ENCODE peak calls at places on chromosomes 3 and 15, in nine cellular contexts. One of them, this sample, is unnamed.
A peak's percentile ranks its signal among the peaks of the same experiment; 100 is the strongest.

GRCh38 chr3:188431553-188431952 is 277.6 kb downstream of the LPP start:
- DNase-seq in Panc1: no peak
- DNase-seq in suprapubic skin: no peak
- DNase-seq in foreskin fibroblast: peak; percentile 72
- DNase-seq in CD4-positive, alpha-beta T cell: no peak
- DNase-seq in WERI-Rb-1: no peak
- DNase-seq in SK-N-SH: no peak
- DNase-seq in cardiac muscle cell: no peak
- DNase-seq in fibroblast of pulmonary artery: peak; percentile 93
- DNase-seq in this sample: no peak

GRCh38 chr15:47360296-47360695 is 357.0 kb upstream of the SEMA6D start:
- DNase-seq in fibroblast of pulmonary artery: no peak
- DNase-seq in foreskin fibroblast: peak; percentile 66
- DNase-seq in CD4-positive, alpha-beta T cell: no peak
- DNase-seq in WERI-Rb-1: no peak
- DNase-seq in cardiac muscle cell: no peak
- DNase-seq in SK-N-SH: no peak
- DNase-seq in Panc1: no peak
- DNase-seq in suprapubic skin: no peak
- DNase-seq in this sample: no peak

GRCh38 chr15:92809880-92810361 is 90.2 kb upstream of the CHD2 start:
- DNase-seq in Panc1: no peak
- DNase-seq in fibroblast of pulmonary artery: peak; percentile 58
- DNase-seq in WERI-Rb-1: no peak
- DNase-seq in SK-N-SH: no peak
- DNase-seq in suprapubic skin: peak; percentile 77
- DNase-seq in foreskin fibroblast: peak; percentile 61
- DNase-seq in cardiac muscle cell: peak; percentile 69
- DNase-seq in CD4-positive, alpha-beta T cell: peak; percentile 28
- DNase-seq in this sample: no peak

GRCh38 chr3:66800941-66801545 is 197.1 kb upstream of the KBTBD8 start:
- DNase-seq in SK-N-SH: no peak
- DNase-seq in foreskin fibroblast: peak; percentile 42
- DNase-seq in fibroblast of pulmonary artery: no peak
- DNase-seq in cardiac muscle cell: no peak
- DNase-seq in suprapubic skin: no peak
- DNase-seq in CD4-positive, alpha-beta T cell: no peak
- DNase-seq in WERI-Rb-1: no peak
- DNase-seq in Panc1: no peak
- DNase-seq in this sample: no peak

GRCh38 chr15:60799885-60800728 is 321.2 kb upstream of the ICE2 start:
- DNase-seq in suprapubic skin: no peak
- DNase-seq in fibroblast of pulmonary artery: no peak
- DNase-seq in foreskin fibroblast: peak; percentile 54
- DNase-seq in SK-N-SH: peak; percentile 44
- DNase-seq in WERI-Rb-1: no peak
- DNase-seq in cardiac muscle cell: no peak
- DNase-seq in Panc1: no peak
- DNase-seq in CD4-positive, alpha-beta T cell: no peak
- DNase-seq in this sample: no peak

GRCh38 chr3:13879946-13880810 is at the start of gene WNT7A:
- DNase-seq in Panc1: no peak
- DNase-seq in SK-N-SH: peak; percentile 91
- DNase-seq in CD4-positive, alpha-beta T cell: peak; percentile 67
- DNase-seq in foreskin fibroblast: peak; percentile 20
- DNase-seq in fibroblast of pulmonary artery: no peak
- DNase-seq in WERI-Rb-1: peak; percentile 50
- DNase-seq in cardiac muscle cell: peak; percentile 74
- DNase-seq in suprapubic skin: peak; percentile 71
- DNase-seq in this sample: no peak

GRCh38 chr3:133445111-133445510 is 45.3 kb downstream of the BFSP2 start:
- DNase-seq in Panc1: no peak
- DNase-seq in CD4-positive, alpha-beta T cell: no peak
- DNase-seq in cardiac muscle cell: no peak
- DNase-seq in foreskin fibroblast: no peak
- DNase-seq in SK-N-SH: no peak
- DNase-seq in fibroblast of pulmonary artery: no peak
- DNase-seq in WERI-Rb-1: no peak
- DNase-seq in suprapubic skin: no peak
- DNase-seq in this sample: no peak

GRCh38 chr15:34214135-34214534 is 4.2 kb upstream of the KATNBL1 start:
- DNase-seq in SK-N-SH: no peak
- DNase-seq in cardiac muscle cell: no peak
- DNase-seq in CD4-positive, alpha-beta T cell: no peak
- DNase-seq in suprapubic skin: no peak
- DNase-seq in WERI-Rb-1: no peak
- DNase-seq in Panc1: no peak
- DNase-seq in fibroblast of pulmonary artery: no peak
- DNase-seq in foreskin fibroblast: no peak
- DNase-seq in this sample: no peak

GRCh38 chr3:156389151-156389760 is 165.7 kb downstream of the SSR3 start:
- DNase-seq in cardiac muscle cell: no peak
- DNase-seq in Panc1: no peak
- DNase-seq in suprapubic skin: no peak
- DNase-seq in WERI-Rb-1: no peak
- DNase-seq in SK-N-SH: no peak
- DNase-seq in CD4-positive, alpha-beta T cell: no peak
- DNase-seq in fibroblast of pulmonary artery: no peak
- DNase-seq in foreskin fibroblast: peak; percentile 53
- DNase-seq in this sample: no peak

GRCh38 chr15:74399511-74400312 is 32.3 kb upstream of the CYP11A1 start:
- DNase-seq in CD4-positive, alpha-beta T cell: peak; percentile 30
- DNase-seq in suprapubic skin: no peak
- DNase-seq in fibroblast of pulmonary artery: no peak
- DNase-seq in Panc1: no peak
- DNase-seq in cardiac muscle cell: no peak
- DNase-seq in WERI-Rb-1: no peak
- DNase-seq in SK-N-SH: no peak
- DNase-seq in foreskin fibroblast: peak; percentile 86
- DNase-seq in this sample: no peak

GRCh38 chr3:45962033-45962432 is 18.8 kb downstream of the CXCR6 start:
- DNase-seq in WERI-Rb-1: no peak
- DNase-seq in fibroblast of pulmonary artery: no peak
- DNase-seq in SK-N-SH: no peak
- DNase-seq in CD4-positive, alpha-beta T cell: no peak
- DNase-seq in cardiac muscle cell: no peak
- DNase-seq in foreskin fibroblast: no peak
- DNase-seq in suprapubic skin: no peak
- DNase-seq in Panc1: no peak
- DNase-seq in this sample: no peak

GRCh38 chr15:51368751-51369450 is 27.4 kb downstream of the GLDN start:
- DNase-seq in cardiac muscle cell: no peak
- DNase-seq in fibroblast of pulmonary artery: peak; percentile 35
- DNase-seq in suprapubic skin: no peak
- DNase-seq in CD4-positive, alpha-beta T cell: no peak
- DNase-seq in Panc1: peak; percentile 22
- DNase-seq in WERI-Rb-1: no peak
- DNase-seq in SK-N-SH: no peak
- DNase-seq in foreskin fibroblast: peak; percentile 87
- DNase-seq in this sample: peak; percentile 31

GRCh38 chr3:138314751-138315150 is 14.9 kb downstream of the NME9 start:
- DNase-seq in Panc1: no peak
- DNase-seq in fibroblast of pulmonary artery: peak; percentile 78
- DNase-seq in foreskin fibroblast: peak; percentile 23
- DNase-seq in cardiac muscle cell: no peak
- DNase-seq in SK-N-SH: no peak
- DNase-seq in suprapubic skin: no peak
- DNase-seq in WERI-Rb-1: no peak
- DNase-seq in CD4-positive, alpha-beta T cell: no peak
- DNase-seq in this sample: no peak

DNA sequence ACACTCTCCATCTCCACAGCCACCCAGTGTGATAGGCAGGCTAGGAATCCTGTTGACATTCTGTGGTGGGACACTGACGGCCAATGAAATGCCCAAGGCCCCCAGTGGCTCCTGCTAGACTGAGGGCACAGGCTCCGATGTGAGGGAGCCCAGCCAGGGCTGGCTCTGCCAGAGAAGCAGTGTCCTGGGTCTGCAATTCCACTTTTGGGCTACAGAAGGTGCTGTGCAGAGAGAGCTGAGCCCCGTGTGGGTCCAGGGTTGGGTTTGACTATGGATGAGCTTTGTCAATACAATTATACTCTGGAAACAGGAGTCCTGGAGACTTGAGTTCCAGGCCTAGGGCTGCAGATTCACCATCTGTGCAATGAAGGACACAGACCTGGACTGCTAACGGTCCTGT is 55.7 kb upstream of the TMEM115 start:
- DNase-seq in Panc1: no peak
- DNase-seq in SK-N-SH: no peak
- DNase-seq in fibroblast of pulmonary artery: no peak
- DNase-seq in WERI-Rb-1: no peak
- DNase-seq in suprapubic skin: no peak
- DNase-seq in cardiac muscle cell: no peak
- DNase-seq in CD4-positive, alpha-beta T cell: no peak
- DNase-seq in foreskin fibroblast: no peak
- DNase-seq in this sample: no peak
- TF ChIP-seq CTCF in Panc1: no peak
- TF ChIP-seq CTCF in SK-N-SH: no peak
- TF ChIP-seq CTCF in fibroblast of pulmonary artery: no peak
- TF ChIP-seq CTCF in WERI-Rb-1: peak; percentile 50
- TF ChIP-seq CTCF in suprapubic skin: no peak
- TF ChIP-seq CTCF in cardiac muscle cell: no peak
- TF ChIP-seq CTCF in CD4-positive, alpha-beta T cell: no peak
- TF ChIP-seq CTCF in foreskin fibroblast: no peak
- TF ChIP-seq CTCF in this sample: no peak

DNA sequence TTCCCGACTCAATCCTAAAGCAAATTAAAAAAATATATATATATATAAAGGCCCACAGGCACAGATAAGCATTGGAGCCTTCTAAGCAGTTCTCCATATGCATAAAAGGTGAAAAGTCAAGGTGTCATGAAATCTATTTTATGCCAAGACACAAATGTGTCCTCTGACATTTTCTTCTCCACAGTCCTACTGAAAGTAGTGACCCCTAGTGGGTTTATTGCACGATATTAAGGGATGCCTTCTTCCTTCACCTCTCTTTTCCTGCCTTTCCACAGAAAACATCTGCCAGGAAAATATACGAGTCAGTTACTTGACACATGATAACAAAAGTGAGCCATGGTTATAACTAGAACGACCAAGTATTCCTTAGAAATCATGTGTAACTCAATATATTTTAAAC is 303.2 kb downstream of the TIGIT start:
- DNase-seq in SK-N-SH: no peak
- DNase-seq in cardiac muscle cell: no peak
- DNase-seq in suprapubic skin: no peak
- DNase-seq in CD4-positive, alpha-beta T cell: no peak
- DNase-seq in WERI-Rb-1: no peak
- DNase-seq in Panc1: no peak
- DNase-seq in foreskin fibroblast: peak; percentile 30
- DNase-seq in fibroblast of pulmonary artery: peak; percentile 11
- DNase-seq in this sample: no peak
- TF ChIP-seq CTCF in SK-N-SH: peak; percentile 21
- TF ChIP-seq CTCF in cardiac muscle cell: peak; percentile 27
- TF ChIP-seq CTCF in suprapubic skin: no peak
- TF ChIP-seq CTCF in CD4-positive, alpha-beta T cell: no peak
- TF ChIP-seq CTCF in WERI-Rb-1: no peak
- TF ChIP-seq CTCF in Panc1: no peak
- TF ChIP-seq CTCF in foreskin fibroblast: no peak
- TF ChIP-seq CTCF in fibroblast of pulmonary artery: peak; percentile 35
- TF ChIP-seq CTCF in this sample: no peak

GRCh38 chr3:63370094-63370493 is 92.0 kb downstream of the SYNPR start:
- DNase-seq in SK-N-SH: no peak
- DNase-seq in CD4-positive, alpha-beta T cell: no peak
- DNase-seq in foreskin fibroblast: no peak
- DNase-seq in fibroblast of pulmonary artery: no peak
- DNase-seq in WERI-Rb-1: no peak
- DNase-seq in Panc1: no peak
- DNase-seq in suprapubic skin: no peak
- DNase-seq in cardiac muscle cell: no peak
- DNase-seq in this sample: no peak

GRCh38 chr3:63364495-63364894 is 86.4 kb downstream of the SYNPR start:
- DNase-seq in cardiac muscle cell: peak; percentile 76
- DNase-seq in WERI-Rb-1: no peak
- DNase-seq in Panc1: no peak
- DNase-seq in SK-N-SH: no peak
- DNase-seq in fibroblast of pulmonary artery: peak; percentile 67
- DNase-seq in foreskin fibroblast: peak; percentile 75
- DNase-seq in CD4-positive, alpha-beta T cell: no peak
- DNase-seq in suprapubic skin: no peak
- DNase-seq in this sample: no peak

DNA sequence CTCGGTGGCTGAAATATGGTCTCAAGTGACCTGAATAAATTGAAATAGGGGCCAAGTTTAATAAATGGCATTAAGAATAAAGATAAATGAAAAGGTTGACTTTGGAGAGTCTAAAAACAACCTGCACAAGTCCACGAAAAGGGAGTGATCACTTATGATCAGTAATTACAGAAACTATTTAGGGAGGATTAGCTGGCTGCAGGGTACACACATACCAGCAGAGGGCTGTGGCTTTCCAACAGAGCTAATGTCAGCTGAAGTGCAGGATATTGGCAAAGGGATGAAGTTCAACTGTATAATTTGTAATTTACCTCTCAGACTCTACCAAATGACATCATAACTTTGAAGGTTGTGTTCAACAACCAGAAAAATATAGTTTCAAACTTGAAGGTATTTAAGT is 86.8 kb downstream of the SYNPR start:
- DNase-seq in WERI-Rb-1: peak; percentile 37
- DNase-seq in SK-N-SH: peak; percentile 16
- DNase-seq in Panc1: no peak
- DNase-seq in suprapubic skin: no peak
- DNase-seq in fibroblast of pulmonary artery: no peak
- DNase-seq in CD4-positive, alpha-beta T cell: no peak
- DNase-seq in cardiac muscle cell: peak; percentile 63
- DNase-seq in foreskin fibroblast: no peak
- DNase-seq in this sample: no peak
- TF ChIP-seq CTCF in WERI-Rb-1: peak; percentile 77
- TF ChIP-seq CTCF in SK-N-SH: peak; percentile 48
- TF ChIP-seq CTCF in Panc1: peak; percentile 31
- TF ChIP-seq CTCF in suprapubic skin: no peak
- TF ChIP-seq CTCF in fibroblast of pulmonary artery: peak; percentile 14
- TF ChIP-seq CTCF in CD4-positive, alpha-beta T cell: no peak
- TF ChIP-seq CTCF in cardiac muscle cell: peak; percentile 20
- TF ChIP-seq CTCF in foreskin fibroblast: no peak
- TF ChIP-seq CTCF in this sample: no peak

DNA sequence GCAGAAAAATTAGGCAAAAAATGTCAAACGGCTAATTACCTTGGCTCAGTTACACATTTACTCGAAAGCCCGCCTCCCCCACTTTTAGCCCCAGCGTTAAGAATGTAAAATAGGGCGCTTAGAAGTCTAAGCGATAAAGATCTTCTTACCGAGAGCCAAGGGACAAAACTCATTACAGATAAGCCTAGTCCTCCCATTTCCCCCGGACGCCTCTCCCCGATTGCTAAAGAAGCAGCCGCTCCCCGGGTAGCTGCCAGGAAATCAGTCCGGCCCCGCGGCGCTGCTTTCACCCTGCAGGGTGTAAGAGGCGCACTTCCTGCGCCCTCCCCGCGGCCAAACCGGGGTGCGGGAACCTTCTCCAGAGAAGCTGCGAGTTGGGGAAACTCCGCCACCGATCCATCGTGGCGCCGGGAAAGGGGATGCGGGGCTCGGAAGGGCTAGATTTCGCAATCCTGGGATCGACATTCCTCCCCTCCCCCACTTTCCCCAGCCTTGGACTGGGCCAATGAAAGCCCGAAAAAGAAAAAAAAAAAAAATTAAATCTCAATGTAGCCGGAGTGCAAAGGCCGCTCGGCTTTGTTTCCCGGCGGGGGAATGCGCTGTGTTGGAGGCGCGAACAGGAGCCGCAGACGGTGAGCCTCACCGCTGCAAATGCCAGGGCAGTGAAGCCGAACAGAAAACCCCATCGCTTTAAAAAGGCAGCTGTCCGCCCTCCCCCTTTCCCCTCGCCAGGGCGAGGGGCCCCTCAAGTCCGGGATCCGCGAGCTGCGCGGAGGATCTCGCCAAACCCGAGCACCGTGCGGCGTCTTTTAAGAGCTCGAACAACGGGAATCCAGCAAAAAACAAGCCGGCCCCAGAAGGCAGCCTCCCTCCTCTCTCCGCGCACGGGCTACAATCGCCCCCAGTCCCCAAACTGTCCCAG is 658 bp upstream of the PTPRG start:
- DNase-seq in SK-N-SH: peak; percentile 68
- DNase-seq in foreskin fibroblast: peak; percentile 90
- DNase-seq in Panc1: no peak
- DNase-seq in fibroblast of pulmonary artery: peak; percentile 89
- DNase-seq in CD4-positive, alpha-beta T cell: no peak
- DNase-seq in WERI-Rb-1: peak; percentile 85
- DNase-seq in suprapubic skin: peak; percentile 93
- DNase-seq in cardiac muscle cell: peak; percentile 85
- DNase-seq in this sample: peak; percentile 23
- TF ChIP-seq CTCF in SK-N-SH: peak; percentile 33
- TF ChIP-seq CTCF in foreskin fibroblast: peak; percentile 4
- TF ChIP-seq CTCF in Panc1: no peak
- TF ChIP-seq CTCF in fibroblast of pulmonary artery: no peak
- TF ChIP-seq CTCF in CD4-positive, alpha-beta T cell: no peak
- TF ChIP-seq CTCF in WERI-Rb-1: no peak
- TF ChIP-seq CTCF in suprapubic skin: no peak
- TF ChIP-seq CTCF in cardiac muscle cell: peak; percentile 17
- TF ChIP-seq CTCF in this sample: peak; percentile 14